ENCODE peak calls at places on chromosomes 2 and 18, in eight cellular contexts. F, Z, S, W, G, I, O and H are unnamed samples.

GRCh38 chr2:153872311-153873061 is 764 bp downstream of the GALNT13 start:
- DNase-seq in F (no peak), W (no peak), G (no peak), O (no peak), S (no peak), Z (peak; percentile 61), I (no peak), H (no peak)

GRCh38 chr2:171436307-171436706 is 2.3 kb downstream of the DCAF17 start:
- DNase-seq in W (no peak), F (peak; percentile 31), G (no peak), O (no peak), I (peak; percentile 82), Z (no peak), S (peak; percentile 96), H (no peak)

GRCh38 chr2:63059434-63060078 is 8.9 kb downstream of the OTX1 start:
- DNase-seq in G (no peak), S (no peak), W (no peak), O (no peak), Z (no peak), I (no peak), F (no peak), H (no peak)

GRCh38 chr18:10453885-10454772 is at the start of gene APCDD1:
- DNase-seq in O (peak; percentile 57), W (no peak), S (no peak), Z (no peak), I (no peak), F (peak; percentile 17), G (no peak), H (peak; percentile 49)

GRCh38 chr2:46954951-46955571 is 39.5 kb upstream of the MCFD2 start:
- DNase-seq in F (peak; percentile 87), I (peak; percentile 76), O (no peak), S (peak; percentile 89), Z (no peak), G (no peak), W (no peak), H (no peak)

GRCh38 chr2:234615643-234616356 is 118.9 kb upstream of the ARL4C start:
- DNase-seq in W (no peak), F (no peak), G (no peak), S (no peak), I (no peak), O (no peak), Z (no peak), H (no peak)

GRCh38 chr2:69017080-69017479 is 4.1 kb downstream of the ANTXR1 start:
- DNase-seq in S (peak; percentile 79), O (no peak), I (no peak), F (no peak), G (no peak), W (no peak), Z (no peak), H (no peak)

GRCh38 chr2:46561731-46562450 is 82.5 kb downstream of the TMEM247 start:
- DNase-seq in O (no peak), W (no peak), I (no peak), S (no peak), F (no peak), Z (no peak), G (no peak), H (no peak)

GRCh38 chr2:74385396-74385795 is 5.3 kb upstream of the DCTN1 start:
- DNase-seq in I (no peak), O (no peak), F (no peak), G (no peak), Z (no peak), W (no peak), S (no peak), H (no peak)

GRCh38 chr2:32977228-32977758 is 30.5 kb downstream of the LTBP1 start:
- DNase-seq in W (no peak), Z (no peak), S (peak; percentile 16), O (no peak), I (no peak), F (peak; percentile 38), G (no peak), H (no peak)

GRCh38 chr2:67867735-67868134 is 195.1 kb downstream of the C1D start:
- DNase-seq in W (no peak), I (peak; percentile 14), G (no peak), F (peak; percentile 21), Z (no peak), S (peak; percentile 61), O (no peak), H (no peak)

GRCh38 chr2:67865871-67866386 is 196.9 kb downstream of the C1D start:
- DNase-seq in S (no peak), G (no peak), F (no peak), I (no peak), O (no peak), Z (no peak), W (no peak), H (no peak)

GRCh38 chr2:232888099-232888836 is 18.2 kb downstream of the SNORC start:
- DNase-seq in Z (peak; percentile 51), S (no peak), F (no peak), G (no peak), O (no peak), W (no peak), I (no peak), H (no peak)